ENCODE peak calls at places on chromosomes 7 and 10, in six cellular contexts. H is left lung; Q is CD8-positive, alpha-beta T cell; I is naive thymus-derived CD8-positive, alpha-beta T cell; D is hippocampal formation; S is adrenal gland. U is an unnamed sample.

GRCh38 chr10:50552771-50553535 is 70.8 kb downstream of the SGMS1 start:
- DNase-seq in H (no peak), Q (no peak), I (peak), D (no peak), S (no peak), U (no peak)

GRCh38 chr10:43407576-43408330 is 1.2 kb downstream of the HNRNPF start:
- DNase-seq in H (peak), Q (peak), I (peak), D (peak), S (peak), U (peak)

GRCh38 chr7:37369904-37370303 is 78.8 kb downstream of the ELMO1 start:
- DNase-seq in H (no peak), Q (no peak), I (no peak), D (no peak), S (no peak), U (peak)

GRCh38 chr10:72261323-72262018 is 12.3 kb upstream of the DDIT4 start:
- DNase-seq in H (no peak), Q (no peak), I (no peak), D (no peak), S (peak), U (peak)

GRCh38 chr7:136389933-136390332 is 412.8 kb upstream of the MTPN start:
- DNase-seq in H (no peak), Q (no peak), I (no peak), D (no peak), S (no peak), U (no peak)

GRCh38 chr7:151308256-151308655 is 33.4 kb upstream of the NUB1 start:
- DNase-seq in H (no peak), Q (no peak), I (no peak), D (no peak), S (no peak), U (no peak)

GRCh38 chr7:29811597-29811996 is 5.3 kb downstream of the WIPF3 start:
- DNase-seq in H (no peak), Q (no peak), I (no peak), D (no peak), S (no peak), U (no peak)

GRCh38 chr10:96556003-96556402 is 30.8 kb downstream of the TM9SF3 start:
- DNase-seq in H (no peak), Q (no peak), I (no peak), D (peak), S (no peak), U (no peak)

GRCh38 chr10:130790339-130790738 is 521.2 kb downstream of the TCERG1L start:
- DNase-seq in H (no peak), Q (no peak), I (no peak), D (no peak), S (no peak), U (no peak)

GRCh38 chr10:97321807-97322195 is 2.7 kb downstream of the FRAT1 start:
- DNase-seq in H (no peak), Q (no peak), I (no peak), D (no peak), S (no peak), U (no peak)

GRCh38 chr10:13270877-13271551 is 28.9 kb downstream of the PHYH start:
- DNase-seq in H (no peak), Q (no peak), I (no peak), D (no peak), S (no peak), U (no peak)

GRCh38 chr7:81162771-81163525 is 244.1 kb upstream of the SEMA3C start:
- DNase-seq in H (no peak), Q (no peak), I (no peak), D (no peak), S (no peak), U (no peak)

GRCh38 chr10:104622598-104623209 is 18.4 kb upstream of the SORCS3 start:
- DNase-seq in H (no peak), Q (no peak), I (peak), D (no peak), S (no peak), U (no peak)

GRCh38 chr10:112585052-112585451 is 138.0 kb downstream of the VTI1A start:
- DNase-seq in H (no peak), Q (no peak), I (no peak), D (peak), S (peak), U (no peak)

GRCh38 chr10:105023223-105023622 is 382.1 kb downstream of the SORCS3 start:
- DNase-seq in H (no peak), Q (no peak), I (no peak), D (no peak), S (no peak), U (no peak)

GRCh38 chr10:14742815-14743214 is 31.9 kb downstream of the FAM107B start:
- DNase-seq in H (no peak), Q (no peak), I (peak), D (no peak), S (no peak), U (no peak)

GRCh38 chr7:3832199-3832598 is 531.1 kb downstream of the SDK1 start:
- DNase-seq in H (no peak), Q (no peak), I (no peak), D (no peak), S (no peak), U (no peak)

GRCh38 chr7:38160003-38160571 is 18.0 kb upstream of the STARD3NL start:
- DNase-seq in H (no peak), Q (no peak), I (no peak), D (no peak), S (no peak), U (peak)

GRCh38 chr10:128018236-128018635 is 108.0 kb downstream of the MKI67 start:
- DNase-seq in H (no peak), Q (no peak), I (no peak), D (no peak), S (no peak), U (peak)

GRCh38 chr10:63605568-63605967 is 84.4 kb downstream of the REEP3 start:
- DNase-seq in H (no peak), Q (no peak), I (no peak), D (peak), S (no peak), U (no peak)

GRCh38 chr7:50211306-50212015 is 93.1 kb upstream of the IKZF1 start:
- DNase-seq in H (no peak), Q (no peak), I (no peak), D (no peak), S (no peak), U (no peak)

GRCh38 chr10:70599791-70600190 is 2.8 kb downstream of the PRF1 start:
- DNase-seq in H (no peak), Q (peak), I (no peak), D (no peak), S (no peak), U (no peak)

GRCh38 chr7:122219253-122219865 is 75.3 kb upstream of the AASS start:
- DNase-seq in H (no peak), Q (no peak), I (no peak), D (peak), S (no peak), U (no peak)

GRCh38 chr7:108380527-108380926 is 75.7 kb downstream of the NRCAM start:
- DNase-seq in H (no peak), Q (no peak), I (no peak), D (no peak), S (no peak), U (no peak)

GRCh38 chr7:128166603-128167315 is 74.3 kb upstream of the LEP start:
- DNase-seq in H (no peak), Q (no peak), I (no peak), D (no peak), S (no peak), U (peak)

GRCh38 chr10:86203162-86203905 is 163.3 kb downstream of the GRID1 start:
- DNase-seq in H (no peak), Q (no peak), I (no peak), D (no peak), S (no peak), U (no peak)

GRCh38 chr10:120841522-120842189 is 9.5 kb upstream of the WDR11 start:
- DNase-seq in H (no peak), Q (no peak), I (no peak), D (no peak), S (no peak), U (no peak)

GRCh38 chr10:70190581-70190980 is 20.3 kb upstream of the SAR1A start:
- DNase-seq in H (no peak), Q (no peak), I (no peak), D (no peak), S (no peak), U (no peak)

U was measured in Peyer's patch.